ENCODE peak calls at places on chromosomes 11 and 22, in nine cellular contexts. C is epithelial cell of prostate; B is posterior cingulate gyrus; X is CD4-positive, CD25-positive, alpha-beta regulatory T cell; Y is amniotic stem cell; V is stimulated activated effector memory CD8-positive, alpha-beta T cell treated with anti-CD3 and anti-CD28 coated beads, Interleukin-12 subunit alpha, Interleukin-12 subunit beta, amount 100 ng/mL, for 72 hours; P is upper lobe of right lung; Q is ACHN; E is T-helper 22 cell. Z is an unnamed sample.

GRCh38 chr11:2178906-2179494 is 7.4 kb upstream of the TH start:
- DNase-seq in C (peak), B (no peak), X (no peak), Y (no peak), V (no peak), P (no peak), Q (peak), E (no peak), Z (peak)

GRCh38 chr11:58888579-58888978 is 44.1 kb upstream of the GLYATL2 start:
- DNase-seq in C (no peak), B (no peak), X (no peak), Y (no peak), V (no peak), P (no peak), Q (no peak), E (no peak), Z (no peak)

GRCh38 chr11:103358251-103358650 is 249.0 kb downstream of the DYNC2H1 start:
- DNase-seq in C (no peak), B (no peak), X (no peak), Y (no peak), V (no peak), P (no peak), Q (no peak), E (no peak), Z (no peak)

GRCh38 chr11:96309001-96309642 is 33.9 kb downstream of the MAML2 start:
- DNase-seq in C (no peak), B (no peak), X (no peak), Y (no peak), V (no peak), P (no peak), Q (no peak), E (no peak), Z (no peak)

GRCh38 chr11:15577519-15577918 is 462.8 kb downstream of the INSC start:
- DNase-seq in C (no peak), B (no peak), X (no peak), Y (no peak), V (no peak), P (no peak), Q (no peak), E (no peak), Z (no peak)

GRCh38 chr11:48193876-48194275 is 22.7 kb upstream of the OR4B1 start:
- DNase-seq in C (peak), B (no peak), X (no peak), Y (no peak), V (no peak), P (no peak), Q (no peak), E (no peak), Z (no peak)

GRCh38 chr22:43535741-43536140 is 123.9 kb downstream of the MPPED1 start:
- DNase-seq in C (peak), B (peak), X (no peak), Y (no peak), V (no peak), P (peak), Q (no peak), E (no peak), Z (no peak)

GRCh38 chr11:9802291-9802861 is 138.5 kb downstream of the SWAP70 start:
- DNase-seq in C (peak), B (no peak), X (no peak), Y (peak), V (no peak), P (no peak), Q (no peak), E (no peak), Z (peak)

GRCh38 chr11:5865826-5866225 is 8.3 kb upstream of the OR52E8 start:
- DNase-seq in C (peak), B (no peak), X (no peak), Y (no peak), V (no peak), P (no peak), Q (no peak), E (no peak), Z (no peak)

GRCh38 chr22:30390974-30391691 is 3.9 kb upstream of the RNF215 start:
- DNase-seq in C (no peak), B (peak), X (peak), Y (peak), V (peak), P (peak), Q (peak), E (peak), Z (peak)

GRCh38 chr22:19610518-19611253 is 86.5 kb upstream of the CLDN5 start:
- DNase-seq in C (no peak), B (peak), X (no peak), Y (no peak), V (no peak), P (no peak), Q (no peak), E (no peak), Z (no peak)

GRCh38 chr11:78228467-78228866 is 39.7 kb downstream of the USP35 start:
- DNase-seq in C (no peak), B (no peak), X (no peak), Y (peak), V (no peak), P (no peak), Q (peak), E (no peak), Z (peak)

GRCh38 chr11:8263769-8264410 is at the start of gene LMO1:
- DNase-seq in C (no peak), B (peak), X (peak), Y (peak), V (peak), P (peak), Q (peak), E (peak), Z (peak)

GRCh38 chr11:14884667-14885273 is 7.3 kb downstream of the CYP2R1 start:
- DNase-seq in C (no peak), B (no peak), X (no peak), Y (no peak), V (no peak), P (no peak), Q (no peak), E (no peak), Z (no peak)

GRCh38 chr22:22358136-22358535 is 113.5 kb downstream of the VPREB1 start:
- DNase-seq in C (no peak), B (no peak), X (no peak), Y (no peak), V (no peak), P (no peak), Q (no peak), E (no peak), Z (no peak)

GRCh38 chr11:118194835-118195627 is 18.6 kb upstream of the SCN2B start:
- DNase-seq in C (peak), B (peak), X (no peak), Y (peak), V (no peak), P (peak), Q (peak), E (no peak), Z (peak)

GRCh38 chr11:46512261-46512881 is 81.5 kb downstream of the AMBRA1 start:
- DNase-seq in C (no peak), B (no peak), X (no peak), Y (no peak), V (no peak), P (no peak), Q (no peak), E (no peak), Z (no peak)

GRCh38 chr11:83092488-83093384 is 21.0 kb upstream of the RAB30 start:
- DNase-seq in C (peak), B (no peak), X (no peak), Y (no peak), V (no peak), P (no peak), Q (peak), E (no peak), Z (peak)

GRCh38 chr11:103887001-103887680 is 149.3 kb upstream of the DDI1 start:
- DNase-seq in C (no peak), B (peak), X (no peak), Y (no peak), V (no peak), P (no peak), Q (no peak), E (no peak), Z (no peak)

GRCh38 chr11:34512810-34513673 is 552 bp downstream of the ELF5 start:
- DNase-seq in C (no peak), B (peak), X (no peak), Y (peak), V (peak), P (peak), Q (peak), E (no peak), Z (peak)

GRCh38 chr11:776459-777287 is 614 bp downstream of the GATD1 start:
- DNase-seq in C (no peak), B (peak), X (no peak), Y (no peak), V (no peak), P (peak), Q (peak), E (no peak), Z (no peak)

GRCh38 chr11:103413266-103413888 is 304.2 kb downstream of the DYNC2H1 start:
- DNase-seq in C (no peak), B (no peak), X (no peak), Y (no peak), V (no peak), P (no peak), Q (no peak), E (no peak), Z (no peak)

GRCh38 chr11:112157274-112157766 is 6.6 kb downstream of the IL18 start:
- DNase-seq in C (peak), B (no peak), X (no peak), Y (peak), V (no peak), P (no peak), Q (peak), E (no peak), Z (peak)

GRCh38 chr11:26573896-26574295 is 1.8 kb upstream of the MUC15 start:
- DNase-seq in C (no peak), B (no peak), X (no peak), Y (no peak), V (no peak), P (no peak), Q (no peak), E (no peak), Z (peak)

GRCh38 chr11:3223932-3224729 is 5.5 kb upstream of the MRGPRG start:
- DNase-seq in C (no peak), B (peak), X (no peak), Y (no peak), V (no peak), P (no peak), Q (no peak), E (no peak), Z (no peak)

GRCh38 chr11:44949160-44950035 is 1.3 kb downstream of the TP53I11 start:
- DNase-seq in C (no peak), B (no peak), X (peak), Y (no peak), V (peak), P (peak), Q (no peak), E (no peak), Z (no peak)

GRCh38 chr11:69868003-69868865 is 49.0 kb upstream of the FGF3 start:
- DNase-seq in C (no peak), B (peak), X (no peak), Y (no peak), V (no peak), P (no peak), Q (no peak), E (no peak), Z (peak)

GRCh38 chr11:2741006-2741376 is 41.2 kb upstream of the KCNQ1OT1 start:
- DNase-seq in C (no peak), B (peak), X (no peak), Y (no peak), V (no peak), P (no peak), Q (no peak), E (no peak), Z (no peak)

GRCh38 chr11:121460941-121461514 is 8.3 kb upstream of the SORL1-AS1 start:
- DNase-seq in C (no peak), B (no peak), X (no peak), Y (no peak), V (no peak), P (no peak), Q (no peak), E (no peak), Z (peak)

GRCh38 chr11:44630511-44631210 is 65.2 kb downstream of the CD82 start:
- DNase-seq in C (no peak), B (peak), X (no peak), Y (no peak), V (no peak), P (peak), Q (no peak), E (no peak), Z (no peak)

GRCh38 chr22:43901976-43902643 is 10.3 kb upstream of the PNPLA5 start:
- DNase-seq in C (no peak), B (no peak), X (no peak), Y (peak), V (no peak), P (no peak), Q (no peak), E (no peak), Z (peak)

GRCh38 chr11:3056296-3057068 is 741 bp downstream of the CARS1 start:
- DNase-seq in C (no peak), B (no peak), X (no peak), Y (no peak), V (no peak), P (no peak), Q (no peak), E (peak), Z (peak)

GRCh38 chr22:25070870-25071465 is 118.5 kb downstream of the KIAA1671 start:
- DNase-seq in C (no peak), B (no peak), X (no peak), Y (no peak), V (no peak), P (no peak), Q (no peak), E (no peak), Z (no peak)

Z was measured in SW480.